ENCODE peak calls at places on chromosomes 6 and 20, in seven cellular contexts. One of them, this sample, is unnamed.

GRCh38 chr20:60049601-60050000 is 91.4 kb downstream of the CDH26 start:
- DNase-seq in endothelial cell: no peak
- DNase-seq in fibroblast of mammary gland: no peak
- DNase-seq in B cell: no peak
- DNase-seq in neural crest cell: no peak
- DNase-seq in cardiac muscle cell: no peak
- DNase-seq in psoas muscle: no peak
- DNase-seq in this sample: no peak

GRCh38 chr20:35295058-35295457 is 2.8 kb upstream of the FAM83C start:
- DNase-seq in endothelial cell: no peak
- DNase-seq in fibroblast of mammary gland: no peak
- DNase-seq in B cell: no peak
- DNase-seq in neural crest cell: no peak
- DNase-seq in cardiac muscle cell: no peak
- DNase-seq in psoas muscle: no peak
- DNase-seq in this sample: no peak

GRCh38 chr20:31815408-31816188 is 3.6 kb upstream of the MYLK2 start:
- DNase-seq in endothelial cell: no peak
- DNase-seq in fibroblast of mammary gland: no peak
- DNase-seq in B cell: no peak
- DNase-seq in neural crest cell: no peak
- DNase-seq in cardiac muscle cell: peak; percentile 44
- DNase-seq in psoas muscle: peak; percentile 70
- DNase-seq in this sample: no peak

GRCh38 chr20:1443085-1443484 is 23.6 kb downstream of the NSFL1C start:
- DNase-seq in endothelial cell: no peak
- DNase-seq in fibroblast of mammary gland: no peak
- DNase-seq in B cell: no peak
- DNase-seq in neural crest cell: no peak
- DNase-seq in cardiac muscle cell: no peak
- DNase-seq in psoas muscle: no peak
- DNase-seq in this sample: no peak

GRCh38 chr6:20835315-20836010 is 301.2 kb downstream of the CDKAL1 start:
- DNase-seq in endothelial cell: no peak
- DNase-seq in fibroblast of mammary gland: no peak
- DNase-seq in B cell: no peak
- DNase-seq in neural crest cell: no peak
- DNase-seq in cardiac muscle cell: no peak
- DNase-seq in psoas muscle: no peak
- DNase-seq in this sample: no peak

GRCh38 chr6:21987501-21987957 is 309.3 kb downstream of the PRL start:
- DNase-seq in endothelial cell: peak; percentile 57
- DNase-seq in fibroblast of mammary gland: peak; percentile 90
- DNase-seq in B cell: no peak
- DNase-seq in neural crest cell: peak; percentile 28
- DNase-seq in cardiac muscle cell: peak; percentile 98
- DNase-seq in psoas muscle: peak; percentile 73
- DNase-seq in this sample: peak; percentile 35

GRCh38 chr20:57400821-57401564 is 9.8 kb downstream of the RBM38 start:
- DNase-seq in endothelial cell: no peak
- DNase-seq in fibroblast of mammary gland: no peak
- DNase-seq in B cell: peak; percentile 97
- DNase-seq in neural crest cell: no peak
- DNase-seq in cardiac muscle cell: no peak
- DNase-seq in psoas muscle: peak; percentile 69
- DNase-seq in this sample: peak; percentile 78

GRCh38 chr6:25224237-25224636 is 54.9 kb upstream of the CARMIL1 start:
- DNase-seq in endothelial cell: no peak
- DNase-seq in fibroblast of mammary gland: no peak
- DNase-seq in B cell: no peak
- DNase-seq in neural crest cell: no peak
- DNase-seq in cardiac muscle cell: no peak
- DNase-seq in psoas muscle: no peak
- DNase-seq in this sample: no peak

GRCh38 chr20:49259284-49259683 is 18.6 kb downstream of the ZNFX1 start:
- DNase-seq in endothelial cell: no peak
- DNase-seq in fibroblast of mammary gland: no peak
- DNase-seq in B cell: no peak
- DNase-seq in neural crest cell: no peak
- DNase-seq in cardiac muscle cell: no peak
- DNase-seq in psoas muscle: no peak
- DNase-seq in this sample: no peak

GRCh38 chr6:138416201-138416600 is 12.2 kb downstream of the HEBP2 start:
- DNase-seq in endothelial cell: no peak
- DNase-seq in fibroblast of mammary gland: no peak
- DNase-seq in B cell: no peak
- DNase-seq in neural crest cell: no peak
- DNase-seq in cardiac muscle cell: no peak
- DNase-seq in psoas muscle: no peak
- DNase-seq in this sample: no peak

GRCh38 chr20:36565520-36565919 is 7.9 kb upstream of the TGIF2 start:
- DNase-seq in endothelial cell: no peak
- DNase-seq in fibroblast of mammary gland: no peak
- DNase-seq in B cell: no peak
- DNase-seq in neural crest cell: no peak
- DNase-seq in cardiac muscle cell: no peak
- DNase-seq in psoas muscle: no peak
- DNase-seq in this sample: no peak

GRCh38 chr6:100342830-100343229 is 121.9 kb downstream of the SIM1 start:
- DNase-seq in endothelial cell: no peak
- DNase-seq in fibroblast of mammary gland: no peak
- DNase-seq in B cell: no peak
- DNase-seq in neural crest cell: no peak
- DNase-seq in cardiac muscle cell: peak; percentile 62
- DNase-seq in psoas muscle: no peak
- DNase-seq in this sample: no peak

GRCh38 chr6:50655848-50656453 is 57.4 kb upstream of the TFAP2D start:
- DNase-seq in endothelial cell: peak; percentile 14
- DNase-seq in fibroblast of mammary gland: peak; percentile 12
- DNase-seq in B cell: no peak
- DNase-seq in neural crest cell: no peak
- DNase-seq in cardiac muscle cell: no peak
- DNase-seq in psoas muscle: no peak
- DNase-seq in this sample: peak; percentile 5

GRCh38 chr6:158358450-158359077 is 46.3 kb downstream of the TULP4 start:
- DNase-seq in endothelial cell: no peak
- DNase-seq in fibroblast of mammary gland: no peak
- DNase-seq in B cell: no peak
- DNase-seq in neural crest cell: no peak
- DNase-seq in cardiac muscle cell: no peak
- DNase-seq in psoas muscle: no peak
- DNase-seq in this sample: no peak

GRCh38 chr6:107866606-107867301 is 42.6 kb upstream of the SCML4 start:
- DNase-seq in endothelial cell: peak; percentile 17
- DNase-seq in fibroblast of mammary gland: peak; percentile 53
- DNase-seq in B cell: no peak
- DNase-seq in neural crest cell: peak; percentile 21
- DNase-seq in cardiac muscle cell: peak; percentile 55
- DNase-seq in psoas muscle: no peak
- DNase-seq in this sample: peak; percentile 51

GRCh38 chr6:169445227-169445626 is 191.6 kb upstream of the THBS2 start:
- DNase-seq in endothelial cell: no peak
- DNase-seq in fibroblast of mammary gland: no peak
- DNase-seq in B cell: no peak
- DNase-seq in neural crest cell: no peak
- DNase-seq in cardiac muscle cell: no peak
- DNase-seq in psoas muscle: no peak
- DNase-seq in this sample: peak; percentile 5

GRCh38 chr6:57021086-57021720 is 25.3 kb upstream of the KIAA1586 start:
- DNase-seq in endothelial cell: no peak
- DNase-seq in fibroblast of mammary gland: peak; percentile 66
- DNase-seq in B cell: peak; percentile 43
- DNase-seq in neural crest cell: no peak
- DNase-seq in cardiac muscle cell: peak; percentile 69
- DNase-seq in psoas muscle: no peak
- DNase-seq in this sample: peak; percentile 60

GRCh38 chr6:118387921-118388701 is 160.0 kb upstream of the PLN start:
- DNase-seq in endothelial cell: no peak
- DNase-seq in fibroblast of mammary gland: peak; percentile 87
- DNase-seq in B cell: no peak
- DNase-seq in neural crest cell: no peak
- DNase-seq in cardiac muscle cell: peak; percentile 77
- DNase-seq in psoas muscle: no peak
- DNase-seq in this sample: no peak

GRCh38 chr20:59235226-59235625 is 65.2 kb upstream of the EDN3 start:
- DNase-seq in endothelial cell: no peak
- DNase-seq in fibroblast of mammary gland: no peak
- DNase-seq in B cell: no peak
- DNase-seq in neural crest cell: no peak
- DNase-seq in cardiac muscle cell: no peak
- DNase-seq in psoas muscle: no peak
- DNase-seq in this sample: no peak

GRCh38 chr6:158066161-158066781 is 84.6 kb downstream of the SYNJ2 start:
- DNase-seq in endothelial cell: no peak
- DNase-seq in fibroblast of mammary gland: no peak
- DNase-seq in B cell: no peak
- DNase-seq in neural crest cell: no peak
- DNase-seq in cardiac muscle cell: no peak
- DNase-seq in psoas muscle: no peak
- DNase-seq in this sample: no peak

GRCh38 chr6:170067257-170067656 is 223.6 kb downstream of the DLL1 start:
- DNase-seq in endothelial cell: no peak
- DNase-seq in fibroblast of mammary gland: peak; percentile 33
- DNase-seq in B cell: peak; percentile 30
- DNase-seq in neural crest cell: no peak
- DNase-seq in cardiac muscle cell: peak; percentile 12
- DNase-seq in psoas muscle: peak; percentile 47
- DNase-seq in this sample: no peak

GRCh38 chr6:37303891-37304503 is 46.1 kb upstream of the TMEM217 start:
- DNase-seq in endothelial cell: peak; percentile 8
- DNase-seq in fibroblast of mammary gland: peak; percentile 57
- DNase-seq in B cell: no peak
- DNase-seq in neural crest cell: peak; percentile 20
- DNase-seq in cardiac muscle cell: peak; percentile 61
- DNase-seq in psoas muscle: no peak
- DNase-seq in this sample: peak; percentile 50
- TF ChIP-seq CTCF in endothelial cell: peak; percentile 34
- TF ChIP-seq CTCF in fibroblast of mammary gland: peak; percentile 73
- TF ChIP-seq CTCF in B cell: peak; percentile 29
- TF ChIP-seq CTCF in neural crest cell: peak; percentile 72
- TF ChIP-seq CTCF in cardiac muscle cell: peak; percentile 73
- TF ChIP-seq CTCF in psoas muscle: peak; percentile 28
- TF ChIP-seq CTCF in this sample: peak; percentile 62

GRCh38 chr6:125612400-125612846 is 137.0 kb upstream of the HEY2 start:
- DNase-seq in endothelial cell: no peak
- DNase-seq in fibroblast of mammary gland: no peak
- DNase-seq in B cell: no peak
- DNase-seq in neural crest cell: no peak
- DNase-seq in cardiac muscle cell: peak; percentile 3
- DNase-seq in psoas muscle: no peak
- DNase-seq in this sample: no peak

DNA sequence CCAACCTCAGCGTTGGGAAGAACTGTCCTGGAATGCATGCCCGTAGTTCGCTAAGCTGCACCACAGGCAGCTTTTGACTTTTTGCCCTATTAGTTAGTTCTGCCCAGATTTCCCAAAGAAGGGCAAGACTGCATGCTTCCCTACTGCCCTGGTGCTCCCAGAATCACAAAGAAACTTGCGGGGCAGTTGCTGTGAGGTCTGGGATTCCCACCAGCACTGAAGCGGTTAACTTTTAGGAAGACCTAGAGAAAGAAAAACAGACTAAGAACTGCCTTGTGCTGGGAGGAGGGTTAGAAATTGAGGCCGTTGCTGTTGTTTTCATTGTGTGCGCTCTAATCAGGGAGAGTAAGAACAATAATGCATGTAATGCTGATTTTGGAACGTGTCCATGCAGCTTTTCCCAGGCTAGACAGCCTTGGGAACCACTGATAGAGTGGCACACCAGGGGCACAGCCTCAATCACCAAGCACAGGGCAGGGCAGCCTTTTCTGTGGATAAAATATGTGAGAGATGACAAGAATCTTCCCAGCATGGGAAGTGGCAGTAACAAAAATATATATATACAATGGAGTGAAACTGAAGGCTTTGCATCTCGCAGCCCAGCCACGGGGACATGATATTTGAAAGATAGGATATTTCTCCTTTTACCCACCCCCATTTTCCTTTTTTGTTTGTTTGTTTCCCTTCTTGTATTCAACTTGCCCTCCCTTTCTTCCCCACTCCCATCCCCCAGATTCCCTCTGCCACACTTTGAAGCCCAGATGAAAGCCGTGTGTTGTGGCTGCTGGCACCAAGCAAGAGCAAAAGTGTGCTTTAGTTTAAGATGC is 137.6 kb upstream of the HEY2 start:
- DNase-seq in endothelial cell: peak; percentile 21
- DNase-seq in fibroblast of mammary gland: no peak
- DNase-seq in B cell: no peak
- DNase-seq in neural crest cell: no peak
- DNase-seq in cardiac muscle cell: peak; percentile 59
- DNase-seq in psoas muscle: no peak
- DNase-seq in this sample: no peak
- TF ChIP-seq CTCF in endothelial cell: no peak
- TF ChIP-seq CTCF in fibroblast of mammary gland: no peak
- TF ChIP-seq CTCF in B cell: no peak
- TF ChIP-seq CTCF in neural crest cell: no peak
- TF ChIP-seq CTCF in cardiac muscle cell: no peak
- TF ChIP-seq CTCF in psoas muscle: no peak
- TF ChIP-seq CTCF in this sample: no peak

DNA sequence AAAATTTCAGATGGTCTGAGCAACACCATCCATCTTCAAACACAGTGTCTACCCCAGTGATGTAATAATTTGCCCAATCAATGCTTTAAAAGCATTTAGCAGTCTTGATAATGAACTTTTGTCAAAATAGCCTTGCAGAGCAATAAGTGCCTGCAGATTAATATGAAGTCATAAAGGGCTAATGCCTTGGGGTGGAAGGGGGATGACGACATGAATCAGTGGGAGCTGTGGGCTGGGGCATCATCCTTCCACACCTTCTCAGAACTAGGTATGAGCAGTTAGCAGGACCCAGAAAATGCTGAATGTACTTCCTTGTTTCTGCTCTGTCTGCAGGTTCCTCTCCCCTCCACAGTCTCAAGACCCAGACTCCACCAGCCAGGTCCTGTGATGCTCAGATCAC is 166.2 kb upstream of the MAFB start:
- DNase-seq in endothelial cell: no peak
- DNase-seq in fibroblast of mammary gland: no peak
- DNase-seq in B cell: no peak
- DNase-seq in neural crest cell: no peak
- DNase-seq in cardiac muscle cell: no peak
- DNase-seq in psoas muscle: no peak
- DNase-seq in this sample: no peak
- TF ChIP-seq CTCF in endothelial cell: no peak
- TF ChIP-seq CTCF in fibroblast of mammary gland: no peak
- TF ChIP-seq CTCF in B cell: no peak
- TF ChIP-seq CTCF in neural crest cell: no peak
- TF ChIP-seq CTCF in cardiac muscle cell: no peak
- TF ChIP-seq CTCF in psoas muscle: no peak
- TF ChIP-seq CTCF in this sample: no peak

DNA sequence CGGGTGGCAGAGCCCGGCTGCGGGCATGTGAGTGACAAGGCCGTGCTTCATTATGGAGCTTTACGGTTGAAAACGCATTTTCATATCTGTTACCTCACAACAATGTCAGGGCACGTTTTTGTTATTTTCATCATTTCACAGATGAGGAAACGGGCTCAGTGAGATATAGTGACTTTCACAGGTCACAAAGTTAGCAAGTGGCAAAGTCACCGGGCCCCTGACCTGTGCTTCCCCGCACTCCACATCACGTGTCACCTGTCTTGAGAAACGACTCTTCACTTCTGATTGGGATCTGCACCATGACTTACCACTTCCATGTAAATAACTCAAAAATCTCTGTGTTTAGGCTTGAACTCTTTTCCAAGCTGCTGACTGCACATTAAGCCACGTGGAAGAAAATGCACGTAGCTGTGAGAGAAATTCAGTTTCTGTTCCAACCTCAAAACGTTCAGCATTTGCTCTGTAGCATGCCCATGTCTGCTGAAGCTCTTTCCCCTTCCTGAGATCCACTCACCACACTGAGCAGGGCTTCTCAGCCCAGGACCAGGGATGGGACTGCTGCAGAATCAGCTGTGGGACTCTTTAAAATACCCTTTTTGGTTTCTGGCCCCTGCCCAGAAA is 107.2 kb downstream of the ARMC2 start:
- DNase-seq in endothelial cell: no peak
- DNase-seq in fibroblast of mammary gland: no peak
- DNase-seq in B cell: no peak
- DNase-seq in neural crest cell: no peak
- DNase-seq in cardiac muscle cell: no peak
- DNase-seq in psoas muscle: no peak
- DNase-seq in this sample: no peak
- TF ChIP-seq CTCF in endothelial cell: no peak
- TF ChIP-seq CTCF in fibroblast of mammary gland: no peak
- TF ChIP-seq CTCF in B cell: no peak
- TF ChIP-seq CTCF in neural crest cell: no peak
- TF ChIP-seq CTCF in cardiac muscle cell: no peak
- TF ChIP-seq CTCF in psoas muscle: no peak
- TF ChIP-seq CTCF in this sample: no peak